ENCODE peak calls at places on chromosomes 16 and 17, in six cellular contexts. A, V, Z, P, L and S are unnamed samples.

GRCh38 chr17:74176546-74177001 is 26.9 kb upstream of the RPL38 start:
- DNase-seq in V (no peak), L (peak), P (peak), A (peak), Z (peak), S (peak)

GRCh38 chr16:81632392-81633146 is 146.5 kb upstream of the PLCG2 start:
- DNase-seq in A (peak), P (no peak), L (no peak), V (peak), Z (peak), S (peak)

GRCh38 chr16:87375426-87376135 is 8.0 kb downstream of the FBXO31 start:
- DNase-seq in A (no peak), P (peak), V (no peak), L (peak), Z (no peak), S (no peak)

GRCh38 chr17:72720494-72720825 is 372.0 kb downstream of the SLC39A11 start:
- DNase-seq in Z (no peak), A (no peak), V (no peak), L (no peak), P (no peak), S (no peak)

GRCh38 chr16:35195173-35195863 is 1735.9 kb downstream of the TP53TG3F start:
- DNase-seq in A (no peak), V (no peak), P (no peak), L (no peak), Z (no peak), S (no peak)

GRCh38 chr16:3822366-3823045 is 58.0 kb downstream of the CREBBP start:
- DNase-seq in V (peak), Z (no peak), L (no peak), P (no peak), A (no peak), S (no peak)

GRCh38 chr17:45147102-45147580 is 1.1 kb upstream of the HEXIM1 start:
- DNase-seq in V (peak), P (no peak), A (no peak), Z (peak), L (peak), S (peak)

GRCh38 chr16:54287758-54288591 is 1.4 kb upstream of the IRX3 start:
- DNase-seq in A (no peak), V (no peak), Z (no peak), L (peak), P (peak), S (no peak)

GRCh38 chr16:72877374-72878028 is 170.4 kb downstream of the ZFHX3 start:
- DNase-seq in V (peak), A (no peak), L (no peak), P (no peak), Z (no peak), S (peak)

GRCh38 chr17:45902892-45903346 is 8.6 kb downstream of the MAPT start:
- DNase-seq in Z (no peak), P (no peak), V (no peak), A (no peak), L (no peak), S (no peak)

GRCh38 chr16:78504391-78504945 is 405.0 kb downstream of the WWOX start:
- DNase-seq in P (peak), L (no peak), V (no peak), Z (no peak), A (no peak), S (peak)

GRCh38 chr16:87569601-87570559 is 32.4 kb upstream of the JPH3 start:
- DNase-seq in V (no peak), Z (peak), P (no peak), L (no peak), A (no peak), S (no peak)

GRCh38 chr16:49639739-49640388 is 216.0 kb downstream of the ZNF423 start:
- DNase-seq in L (no peak), A (no peak), P (peak), Z (peak), V (no peak), S (peak)

GRCh38 chr17:67129283-67129682 is 84.9 kb downstream of the CACNG1 start:
- DNase-seq in Z (no peak), P (no peak), A (no peak), L (no peak), V (no peak), S (no peak)

GRCh38 chr16:117381-118365 is 20.8 kb downstream of the NPRL3 start:
- DNase-seq in Z (peak), V (no peak), P (peak), L (peak), A (peak), S (peak)